ENCODE peak calls at places on chromosomes 7 and 10, in nine cellular contexts. One of them, this sample, is unnamed.

GRCh38 chr10:16436367-16436757 is 448 bp upstream of the PTER start:
- DNase-seq in NCI-H1092: no peak
- DNase-seq in activated effector memory CD4-positive, alpha-beta T cell treated with Interleukin-2 at 50 U/mL for 16 hours: no peak
- DNase-seq in PC-3: peak
- DNase-seq in Right ventricle myocardium superior: no peak
- DNase-seq in choroid plexus epithelial cell: peak
- DNase-seq in GM23248: peak
- DNase-seq in transverse colon: peak
- DNase-seq in T-cell: no peak
- DNase-seq in this sample: no peak

GRCh38 chr10:100736809-100737358 is 8.5 kb upstream of the PAX2 start:
- DNase-seq in NCI-H1092: no peak
- DNase-seq in activated effector memory CD4-positive, alpha-beta T cell treated with Interleukin-2 at 50 U/mL for 16 hours: no peak
- DNase-seq in PC-3: no peak
- DNase-seq in Right ventricle myocardium superior: no peak
- DNase-seq in choroid plexus epithelial cell: no peak
- DNase-seq in GM23248: no peak
- DNase-seq in transverse colon: no peak
- DNase-seq in T-cell: no peak
- DNase-seq in this sample: no peak

GRCh38 chr10:110802551-110803238 is 69.0 kb upstream of the PDCD4 start:
- DNase-seq in NCI-H1092: peak
- DNase-seq in activated effector memory CD4-positive, alpha-beta T cell treated with Interleukin-2 at 50 U/mL for 16 hours: peak
- DNase-seq in PC-3: no peak
- DNase-seq in Right ventricle myocardium superior: peak
- DNase-seq in choroid plexus epithelial cell: peak
- DNase-seq in GM23248: peak
- DNase-seq in transverse colon: peak
- DNase-seq in T-cell: peak
- DNase-seq in this sample: peak

GRCh38 chr10:6607187-6607586 is 27.1 kb upstream of the PRKCQ start:
- DNase-seq in NCI-H1092: no peak
- DNase-seq in activated effector memory CD4-positive, alpha-beta T cell treated with Interleukin-2 at 50 U/mL for 16 hours: no peak
- DNase-seq in PC-3: no peak
- DNase-seq in Right ventricle myocardium superior: no peak
- DNase-seq in choroid plexus epithelial cell: no peak
- DNase-seq in GM23248: no peak
- DNase-seq in transverse colon: no peak
- DNase-seq in T-cell: peak
- DNase-seq in this sample: no peak

GRCh38 chr10:127293640-127294039 is 97.2 kb upstream of the INSYN2A start:
- DNase-seq in NCI-H1092: no peak
- DNase-seq in activated effector memory CD4-positive, alpha-beta T cell treated with Interleukin-2 at 50 U/mL for 16 hours: peak
- DNase-seq in PC-3: no peak
- DNase-seq in Right ventricle myocardium superior: no peak
- DNase-seq in choroid plexus epithelial cell: no peak
- DNase-seq in GM23248: no peak
- DNase-seq in transverse colon: no peak
- DNase-seq in T-cell: peak
- DNase-seq in this sample: no peak

GRCh38 chr7:155387066-155387620 is 70.8 kb upstream of the EN2 start:
- DNase-seq in NCI-H1092: no peak
- DNase-seq in activated effector memory CD4-positive, alpha-beta T cell treated with Interleukin-2 at 50 U/mL for 16 hours: no peak
- DNase-seq in PC-3: no peak
- DNase-seq in Right ventricle myocardium superior: no peak
- DNase-seq in choroid plexus epithelial cell: no peak
- DNase-seq in GM23248: no peak
- DNase-seq in transverse colon: no peak
- DNase-seq in T-cell: no peak
- DNase-seq in this sample: no peak

GRCh38 chr7:42128703-42129102 is 108.3 kb downstream of the GLI3 start:
- DNase-seq in NCI-H1092: no peak
- DNase-seq in activated effector memory CD4-positive, alpha-beta T cell treated with Interleukin-2 at 50 U/mL for 16 hours: no peak
- DNase-seq in PC-3: peak
- DNase-seq in Right ventricle myocardium superior: no peak
- DNase-seq in choroid plexus epithelial cell: peak
- DNase-seq in GM23248: no peak
- DNase-seq in transverse colon: no peak
- DNase-seq in T-cell: no peak
- DNase-seq in this sample: no peak

GRCh38 chr7:137172105-137172590 is 171.4 kb downstream of the PTN start:
- DNase-seq in NCI-H1092: no peak
- DNase-seq in activated effector memory CD4-positive, alpha-beta T cell treated with Interleukin-2 at 50 U/mL for 16 hours: no peak
- DNase-seq in PC-3: peak
- DNase-seq in Right ventricle myocardium superior: no peak
- DNase-seq in choroid plexus epithelial cell: no peak
- DNase-seq in GM23248: no peak
- DNase-seq in transverse colon: no peak
- DNase-seq in T-cell: no peak
- DNase-seq in this sample: no peak

GRCh38 chr10:70440296-70441160 is 953 bp downstream of the NODAL start:
- DNase-seq in NCI-H1092: no peak
- DNase-seq in activated effector memory CD4-positive, alpha-beta T cell treated with Interleukin-2 at 50 U/mL for 16 hours: no peak
- DNase-seq in PC-3: no peak
- DNase-seq in Right ventricle myocardium superior: peak
- DNase-seq in choroid plexus epithelial cell: no peak
- DNase-seq in GM23248: peak
- DNase-seq in transverse colon: no peak
- DNase-seq in T-cell: no peak
- DNase-seq in this sample: no peak

GRCh38 chr7:89771003-89771636 is 383.1 kb upstream of the STEAP1 start:
- DNase-seq in NCI-H1092: no peak
- DNase-seq in activated effector memory CD4-positive, alpha-beta T cell treated with Interleukin-2 at 50 U/mL for 16 hours: no peak
- DNase-seq in PC-3: peak
- DNase-seq in Right ventricle myocardium superior: no peak
- DNase-seq in choroid plexus epithelial cell: peak
- DNase-seq in GM23248: peak
- DNase-seq in transverse colon: no peak
- DNase-seq in T-cell: no peak
- DNase-seq in this sample: no peak

GRCh38 chr7:106165328-106165727 is 53.2 kb upstream of the SYPL1 start:
- DNase-seq in NCI-H1092: no peak
- DNase-seq in activated effector memory CD4-positive, alpha-beta T cell treated with Interleukin-2 at 50 U/mL for 16 hours: no peak
- DNase-seq in PC-3: no peak
- DNase-seq in Right ventricle myocardium superior: no peak
- DNase-seq in choroid plexus epithelial cell: peak
- DNase-seq in GM23248: peak
- DNase-seq in transverse colon: no peak
- DNase-seq in T-cell: no peak
- DNase-seq in this sample: peak

GRCh38 chr10:64846706-64847105 is 1325.5 kb downstream of the REEP3 start:
- DNase-seq in NCI-H1092: no peak
- DNase-seq in activated effector memory CD4-positive, alpha-beta T cell treated with Interleukin-2 at 50 U/mL for 16 hours: no peak
- DNase-seq in PC-3: no peak
- DNase-seq in Right ventricle myocardium superior: no peak
- DNase-seq in choroid plexus epithelial cell: no peak
- DNase-seq in GM23248: no peak
- DNase-seq in transverse colon: no peak
- DNase-seq in T-cell: no peak
- DNase-seq in this sample: no peak

GRCh38 chr7:105707967-105708580 is 126.8 kb upstream of the EFCAB10 start:
- DNase-seq in NCI-H1092: no peak
- DNase-seq in activated effector memory CD4-positive, alpha-beta T cell treated with Interleukin-2 at 50 U/mL for 16 hours: no peak
- DNase-seq in PC-3: no peak
- DNase-seq in Right ventricle myocardium superior: no peak
- DNase-seq in choroid plexus epithelial cell: no peak
- DNase-seq in GM23248: no peak
- DNase-seq in transverse colon: no peak
- DNase-seq in T-cell: no peak
- DNase-seq in this sample: no peak

GRCh38 chr7:2965745-2966270 is 77.9 kb downstream of the CARD11 start:
- DNase-seq in NCI-H1092: no peak
- DNase-seq in activated effector memory CD4-positive, alpha-beta T cell treated with Interleukin-2 at 50 U/mL for 16 hours: no peak
- DNase-seq in PC-3: no peak
- DNase-seq in Right ventricle myocardium superior: no peak
- DNase-seq in choroid plexus epithelial cell: no peak
- DNase-seq in GM23248: no peak
- DNase-seq in transverse colon: no peak
- DNase-seq in T-cell: no peak
- DNase-seq in this sample: no peak

GRCh38 chr10:74194545-74194944 is 43.5 kb downstream of the ADK start:
- DNase-seq in NCI-H1092: no peak
- DNase-seq in activated effector memory CD4-positive, alpha-beta T cell treated with Interleukin-2 at 50 U/mL for 16 hours: no peak
- DNase-seq in PC-3: peak
- DNase-seq in Right ventricle myocardium superior: no peak
- DNase-seq in choroid plexus epithelial cell: no peak
- DNase-seq in GM23248: peak
- DNase-seq in transverse colon: no peak
- DNase-seq in T-cell: no peak
- DNase-seq in this sample: no peak

GRCh38 chr7:142887282-142888015 is 1.9 kb upstream of the TRPV6 start:
- DNase-seq in NCI-H1092: no peak
- DNase-seq in activated effector memory CD4-positive, alpha-beta T cell treated with Interleukin-2 at 50 U/mL for 16 hours: no peak
- DNase-seq in PC-3: no peak
- DNase-seq in Right ventricle myocardium superior: no peak
- DNase-seq in choroid plexus epithelial cell: no peak
- DNase-seq in GM23248: no peak
- DNase-seq in transverse colon: no peak
- DNase-seq in T-cell: no peak
- DNase-seq in this sample: no peak

This sample was measured in AG20443.